ENCODE peak calls at places on chromosomes 2 and 18, in seven cellular contexts. X, S, V, D, R, I and H are unnamed samples.

GRCh38 chr2:98637401-98638144 is 29.2 kb downstream of the UNC50 start:
- DNase-seq in D (no peak), X (peak; percentile 15), S (no peak), V (no peak), I (no peak), R (no peak), H (no peak)

GRCh38 chr2:120230515-120231471 is 7.6 kb upstream of the TMEM185B start:
- DNase-seq in S (no peak), R (no peak), X (no peak), V (peak; percentile 49), D (no peak), I (no peak), H (peak; percentile 56)

GRCh38 chr18:68797901-68798300 is at the start of gene CCDC102B:
- DNase-seq in D (peak; percentile 82), I (peak; percentile 42), S (no peak), V (no peak), X (no peak), R (peak; percentile 84), H (no peak)

GRCh38 chr18:1499265-1499664 is 594.6 kb downstream of the ADCYAP1 start:
- DNase-seq in R (no peak), V (no peak), S (no peak), I (no peak), X (no peak), D (no peak), H (no peak)

GRCh38 chr2:37809525-37809924 is 115.6 kb upstream of the RMDN2 start:
- DNase-seq in S (no peak), R (peak; percentile 65), V (no peak), I (peak; percentile 32), D (peak; percentile 81), X (no peak), H (no peak)

GRCh38 chr2:179376881-179377280 is 112.2 kb upstream of the SESTD1 start:
- DNase-seq in D (no peak), R (no peak), S (no peak), X (no peak), I (no peak), V (no peak), H (no peak)

GRCh38 chr2:54630841-54631497 is 92.5 kb upstream of the EML6 start:
- DNase-seq in S (no peak), R (no peak), I (no peak), D (no peak), X (no peak), V (no peak), H (no peak)

GRCh38 chr18:50429207-50429948 is 54.5 kb downstream of the SKA1 start:
- DNase-seq in R (peak; percentile 46), X (no peak), V (no peak), I (no peak), D (peak; percentile 55), S (peak; percentile 1), H (no peak)

GRCh38 chr2:233399306-233400225 is 45.3 kb downstream of the DGKD start:
- DNase-seq in S (no peak), R (no peak), V (no peak), D (no peak), X (no peak), I (no peak), H (no peak)

GRCh38 chr18:63236417-63236816 is 83.2 kb downstream of the BCL2 start:
- DNase-seq in I (no peak), X (no peak), S (no peak), D (no peak), V (no peak), R (no peak), H (no peak)

GRCh38 chr2:74688881-74689280 is 34.8 kb downstream of the SEMA4F start:
- DNase-seq in V (no peak), R (no peak), X (no peak), D (no peak), S (no peak), I (no peak), H (no peak)

GRCh38 chr2:24421668-24422067 is 61.3 kb upstream of the ITSN2 start:
- DNase-seq in V (no peak), X (peak; percentile 31), R (peak; percentile 75), I (peak; percentile 25), D (peak; percentile 59), S (peak; percentile 16), H (no peak)

GRCh38 chr18:26619350-26619749 is 71.0 kb upstream of the KCTD1 start:
- DNase-seq in D (no peak), S (no peak), I (no peak), V (no peak), X (no peak), R (no peak), H (no peak)

GRCh38 chr18:75211721-75212625 is 1.4 kb downstream of the TSHZ1 start:
- DNase-seq in I (peak; percentile 15), S (no peak), X (no peak), V (no peak), D (peak; percentile 58), R (peak; percentile 33), H (peak; percentile 78)

GRCh38 chr2:166240387-166241313 is 112.8 kb upstream of the SCN1A start:
- DNase-seq in V (no peak), X (no peak), S (no peak), D (peak; percentile 39), R (no peak), I (no peak), H (no peak)

GRCh38 chr2:20304411-20304810 is 46.2 kb downstream of the PUM2 start:
- DNase-seq in I (no peak), V (no peak), S (no peak), R (no peak), D (peak; percentile 63), X (no peak), H (no peak)

GRCh38 chr2:33214436-33214835 is 262.0 kb upstream of the RASGRP3 start:
- DNase-seq in X (no peak), S (no peak), R (peak; percentile 72), I (no peak), V (no peak), D (peak; percentile 60), H (no peak)

GRCh38 chr18:44826418-44827259 is 146.0 kb downstream of the SETBP1 start:
- DNase-seq in D (peak; percentile 96), X (no peak), V (no peak), R (peak; percentile 84), I (peak; percentile 91), S (peak; percentile 68), H (no peak)

GRCh38 chr2:15666776-15667578 is 75.3 kb downstream of the DDX1 start:
- DNase-seq in S (no peak), X (no peak), R (peak; percentile 54), V (no peak), D (no peak), I (no peak), H (no peak)

GRCh38 chr2:108612153-108612513 is 77.9 kb downstream of the LIMS1 start:
- DNase-seq in R (peak; percentile 59), I (no peak), D (peak; percentile 54), S (no peak), X (no peak), V (no peak), H (no peak)

GRCh38 chr2:98454500-98455235 is 10.0 kb downstream of the INPP4A start:
- DNase-seq in R (no peak), S (no peak), X (no peak), V (peak; percentile 22), I (peak; percentile 47), D (peak; percentile 54), H (no peak)

GRCh38 chr2:5926896-5927512 is 234.8 kb downstream of the SOX11 start:
- DNase-seq in S (no peak), X (no peak), V (no peak), R (no peak), I (no peak), D (no peak), H (no peak)

GRCh38 chr2:226797989-226798421 is 1.6 kb downstream of the IRS1 start:
- DNase-seq in I (no peak), R (no peak), V (no peak), S (no peak), D (no peak), X (no peak), H (peak; percentile 62)

GRCh38 chr2:15822151-15823044 is 118.0 kb upstream of the MYCN start:
- DNase-seq in V (no peak), I (no peak), R (no peak), X (no peak), D (no peak), S (no peak), H (no peak)

GRCh38 chr2:7118606-7119503 is 201.6 kb downstream of the RNF144A start:
- DNase-seq in D (peak; percentile 63), R (peak; percentile 40), S (no peak), I (no peak), X (no peak), V (no peak), H (no peak)

GRCh38 chr2:235709969-235710879 is 216.4 kb downstream of the AGAP1 start:
- DNase-seq in R (no peak), V (no peak), D (no peak), S (no peak), X (no peak), I (no peak), H (no peak)

GRCh38 chr18:70907673-70908072 is 618.8 kb downstream of the SOCS6 start:
- DNase-seq in V (no peak), R (peak; percentile 49), S (no peak), D (no peak), X (no peak), I (no peak), H (no peak)

GRCh38 chr18:42028232-42028832 is 73.3 kb downstream of the PIK3C3 start:
- DNase-seq in D (peak; percentile 68), R (peak; percentile 38), X (peak; percentile 2), I (peak; percentile 23), V (no peak), S (no peak), H (no peak)

GRCh38 chr2:182372661-182373060 is 54.2 kb downstream of the PDE1A start:
- DNase-seq in D (peak; percentile 88), X (no peak), R (peak; percentile 85), S (no peak), V (no peak), I (peak; percentile 95), H (no peak)

GRCh38 chr2:236485519-236485918 is 84.1 kb upstream of the ACKR3 start:
- DNase-seq in D (no peak), I (no peak), S (no peak), V (no peak), R (no peak), X (no peak), H (no peak)

GRCh38 chr2:228615501-228615900 is 434.0 kb upstream of the SPHKAP start:
- DNase-seq in D (peak; percentile 34), R (no peak), V (no peak), X (no peak), S (no peak), I (peak; percentile 10), H (no peak)